ENCODE peak calls at places on chromosomes 2 and 18, in five cellular contexts. W is stimulated activated CD8-positive, alpha-beta memory T cell treated with anti-CD3 and anti-CD28 coated beads, Interleukin-4, amount 100 ng/mL, for 1 hour; Y is NCI-H82; J is activated CD8-positive, alpha-beta memory T cell treated with anti-CD3 and anti-CD28 coated beads for 48 hours; M is NCI-H1092 treated with DMSO at 0.1 percent for 48 hours. B is an unnamed sample.

GRCh38 chr2:15667579-15668556 is 76.2 kb downstream of the DDX1 start:
- DNase-seq in W (no peak), M (no peak), Y (peak), J (no peak), B (no peak)

GRCh38 chr2:48852938-48853337 is 97.4 kb upstream of the LHCGR start:
- DNase-seq in M (no peak), J (no peak), W (no peak), Y (no peak), B (no peak)

GRCh38 chr2:36271266-36271665 is 84.3 kb upstream of the CRIM1 start:
- DNase-seq in M (no peak), Y (no peak), W (no peak), J (no peak), B (no peak)

GRCh38 chr18:2846638-2847340 is at the start of gene EMILIN2:
- DNase-seq in M (no peak), W (peak), Y (no peak), J (peak), B (no peak)

GRCh38 chr2:100730290-100730868 is 89.6 kb upstream of the NPAS2 start:
- DNase-seq in Y (peak), M (no peak), W (no peak), J (no peak), B (peak)

GRCh38 chr18:63109789-63110188 is 209.8 kb downstream of the BCL2 start:
- DNase-seq in Y (no peak), W (no peak), M (no peak), J (no peak), B (no peak)

GRCh38 chr2:10901160-10901559 is 10.6 kb upstream of the KCNF1 start:
- DNase-seq in W (no peak), Y (peak), M (no peak), J (no peak), B (no peak)

GRCh38 chr2:157497603-157498314 is 53.9 kb upstream of the CYTIP start:
- DNase-seq in W (no peak), J (no peak), Y (peak), M (peak), B (peak)

GRCh38 chr18:12246849-12247808 is 7.0 kb upstream of the CIDEA start:
- DNase-seq in Y (peak), W (no peak), J (no peak), M (no peak), B (no peak)

GRCh38 chr2:168583710-168584521 is 127.8 kb downstream of the CERS6 start:
- DNase-seq in W (no peak), J (no peak), Y (peak), M (no peak), B (no peak)

GRCh38 chr2:100208375-100208774 is 66.0 kb upstream of the AFF3 start:
- DNase-seq in W (no peak), J (no peak), M (no peak), Y (peak), B (no peak)

GRCh38 chr18:8798996-8799395 is 93.6 kb downstream of the MTCL1 start:
- DNase-seq in J (no peak), Y (peak), W (no peak), M (no peak), B (no peak)

B was measured in WERI-Rb-1.